ENCODE peak calls at places on chromosomes 7 and 10, in six cellular contexts. B is IMR-90, S is neuronal stem cell, J is mesendoderm, G is trophoblast cell, R is H1. I is an unnamed sample.

GRCh38 chr10:119654540-119654939 is 3.4 kb downstream of the BAG3 start:
- DNase-seq in G (no peak), R (no peak), J (peak), B (no peak), S (no peak), I (no peak)

GRCh38 chr10:76839276-76839675 is 798.3 kb downstream of the KCNMA1 start:
- DNase-seq in S (no peak), B (no peak), R (no peak), J (no peak), G (no peak), I (no peak)

GRCh38 chr10:22374489-22375126 is 29.3 kb downstream of the SPAG6 start:
- DNase-seq in S (no peak), R (no peak), G (no peak), J (no peak), B (no peak), I (no peak)

GRCh38 chr7:157405501-157405900 is 68.7 kb downstream of the DNAJB6 start:
- DNase-seq in R (no peak), B (no peak), J (no peak), S (no peak), G (no peak), I (no peak)

GRCh38 chr7:1033546-1034145 is 10.7 kb upstream of the GPR146 start:
- DNase-seq in S (no peak), R (no peak), B (no peak), J (no peak), G (no peak), I (no peak)

GRCh38 chr10:115005771-115006170 is 67.8 kb downstream of the TRUB1 start:
- DNase-seq in S (no peak), G (no peak), J (no peak), B (no peak), R (no peak), I (no peak)

GRCh38 chr10:95304463-95304862 is 13.7 kb upstream of the PDLIM1 start:
- DNase-seq in S (no peak), G (no peak), J (no peak), B (no peak), R (no peak), I (no peak)

GRCh38 chr10:116691544-116692126 is 50.7 kb downstream of the HSPA12A start:
- DNase-seq in J (no peak), S (no peak), G (no peak), B (no peak), R (no peak), I (no peak)

GRCh38 chr10:97936126-97936525 is 86.5 kb downstream of the GOLGA7B start:
- DNase-seq in J (no peak), G (no peak), R (no peak), S (no peak), B (no peak), I (no peak)

GRCh38 chr10:97928897-97929296 is 79.3 kb downstream of the GOLGA7B start:
- DNase-seq in G (no peak), S (no peak), J (no peak), B (no peak), R (no peak), I (no peak)

GRCh38 chr10:97932932-97933530 is 83.4 kb downstream of the GOLGA7B start:
- DNase-seq in G (no peak), S (no peak), R (no peak), B (no peak), J (no peak), I (no peak)

GRCh38 chr10:97926055-97926454 is 76.4 kb downstream of the GOLGA7B start:
- DNase-seq in G (no peak), J (no peak), B (no peak), S (no peak), R (no peak), I (no peak)

GRCh38 chr10:97931041-97931440 is 81.4 kb downstream of the GOLGA7B start:
- DNase-seq in G (no peak), B (no peak), J (no peak), S (no peak), R (no peak), I (no peak)
- H3K18ac ChIP-seq in G (no peak), B (no peak), J (no peak), S (no peak), R (no peak), I (no peak)

GRCh38 chr7:40329601-40330153 is 194.9 kb downstream of the SUGCT start:
- DNase-seq in J (peak), S (peak), G (peak), R (no peak), B (peak), I (peak)
- H3K4me3 ChIP-seq in J (no peak), S (no peak), G (no peak), R (no peak), B (no peak), I (no peak)

GRCh38 chr7:140697447-140698143 is 1.1 kb downstream of the NDUFB2 start:
- DNase-seq in S (no peak), B (peak), R (no peak), G (no peak), J (no peak), I (peak)

GRCh38 chr7:140698477-140698876 is 2.0 kb downstream of the NDUFB2 start:
- DNase-seq in G (no peak), R (no peak), S (no peak), B (no peak), J (no peak), I (no peak)

GRCh38 chr7:140696024-140696678 is 357 bp upstream of the NDUFB2 start:
- DNase-seq in B (peak), R (no peak), G (peak), S (peak), J (peak), I (peak)

GRCh38 chr7:140695381-140695780 is 1.1 kb upstream of the NDUFB2 start:
- DNase-seq in S (no peak), B (no peak), R (no peak), J (no peak), G (no peak), I (no peak)

GRCh38 chr7:140696679-140697446 is at the start of gene NDUFB2:
- DNase-seq in S (peak), G (peak), B (peak), R (peak), J (peak), I (peak)
- H3K18ac ChIP-seq in S (peak), G (peak), B (peak), R (peak), J (no peak), I (peak)

DNA sequence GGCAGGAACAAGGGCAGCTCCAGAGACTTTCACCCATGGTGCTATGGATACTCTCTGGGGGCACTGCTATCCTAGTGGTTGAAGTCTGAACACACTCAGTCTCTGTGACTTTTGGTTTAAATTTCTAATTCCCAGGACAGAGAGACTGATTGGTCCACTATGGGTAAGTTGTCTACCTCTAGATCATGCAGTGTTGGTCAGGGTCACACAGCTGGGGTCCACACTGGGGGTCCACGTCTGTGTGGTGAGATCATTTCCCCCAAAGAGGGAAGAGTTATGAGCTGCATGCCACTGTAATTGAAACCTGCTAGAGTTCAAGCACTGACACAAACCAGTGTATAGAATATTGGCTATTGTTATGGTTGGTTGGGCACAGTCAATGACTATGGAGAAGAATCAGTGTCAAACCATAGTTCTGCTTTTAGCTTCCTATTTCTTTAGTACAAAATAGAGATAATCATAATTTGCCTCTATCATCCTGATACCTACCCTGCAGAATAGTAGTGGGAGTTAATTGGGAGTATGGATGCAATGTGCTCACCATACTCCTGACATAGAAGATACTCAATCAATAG is 101.6 kb downstream of the PRTFDC1 start:
- DNase-seq in R (no peak), B (no peak), G (no peak), J (no peak), S (no peak), I (no peak)
- H3K4me3 ChIP-seq in R (no peak), B (no peak), G (no peak), J (no peak), S (no peak), I (no peak)